ENCODE peak calls at places on chromosomes 4 and X, in five cellular contexts. One of them, this sample, is unnamed.
A peak's percentile ranks its signal among the peaks of the same experiment; 100 is the strongest.

GRCh38 chrX:22246620-22247019 is 26.1 kb upstream of the CBLL2 start:
- DNase-seq in keratinocyte: peak; percentile 77
- DNase-seq in RWPE2: no peak
- DNase-seq in cardiac fibroblast: peak; percentile 33
- DNase-seq in fibroblast of mammary gland: peak; percentile 5
- DNase-seq in this sample: no peak

GRCh38 chrX:72545990-72546389 is 26.7 kb downstream of the HDAC8 start:
- DNase-seq in fibroblast of mammary gland: peak; percentile 14
- DNase-seq in cardiac fibroblast: peak; percentile 9
- DNase-seq in keratinocyte: no peak
- DNase-seq in RWPE2: no peak
- DNase-seq in this sample: no peak

GRCh38 chr4:139692300-139693012 is 26.8 kb downstream of the MGST2 start:
- DNase-seq in RWPE2: no peak
- DNase-seq in cardiac fibroblast: no peak
- DNase-seq in fibroblast of mammary gland: no peak
- DNase-seq in keratinocyte: no peak
- DNase-seq in this sample: no peak

GRCh38 chr4:189090174-189090814 is 850.4 kb upstream of the FRG1 start:
- DNase-seq in RWPE2: no peak
- DNase-seq in fibroblast of mammary gland: peak; percentile 28
- DNase-seq in keratinocyte: no peak
- DNase-seq in cardiac fibroblast: peak; percentile 42
- DNase-seq in this sample: peak; percentile 42

GRCh38 chrX:147069926-147070325 is 255.4 kb upstream of the CXorf51A start:
- DNase-seq in cardiac fibroblast: peak; percentile 36
- DNase-seq in keratinocyte: no peak
- DNase-seq in RWPE2: no peak
- DNase-seq in fibroblast of mammary gland: peak; percentile 0
- DNase-seq in this sample: no peak

GRCh38 chrX:120840826-120841225 is 34.8 kb downstream of the CT47B1 start:
- DNase-seq in cardiac fibroblast: peak; percentile 78
- DNase-seq in RWPE2: no peak
- DNase-seq in fibroblast of mammary gland: peak; percentile 69
- DNase-seq in keratinocyte: no peak
- DNase-seq in this sample: peak; percentile 19

GRCh38 chrX:124829930-124830329 is 483.6 kb downstream of the SH2D1A start:
- DNase-seq in keratinocyte: no peak
- DNase-seq in fibroblast of mammary gland: no peak
- DNase-seq in RWPE2: no peak
- DNase-seq in cardiac fibroblast: no peak
- DNase-seq in this sample: no peak

GRCh38 chrX:111288841-111289240 is 18.6 kb upstream of the CAPN6 start:
- DNase-seq in fibroblast of mammary gland: no peak
- DNase-seq in cardiac fibroblast: no peak
- DNase-seq in RWPE2: no peak
- DNase-seq in keratinocyte: no peak
- DNase-seq in this sample: no peak

GRCh38 chr4:1012031-1012739 is 759 bp downstream of the FGFRL1 start:
- DNase-seq in keratinocyte: no peak
- DNase-seq in RWPE2: no peak
- DNase-seq in cardiac fibroblast: no peak
- DNase-seq in fibroblast of mammary gland: no peak
- DNase-seq in this sample: no peak

GRCh38 chr4:8586671-8587468 is 5.7 kb upstream of the CPZ start:
- DNase-seq in fibroblast of mammary gland: no peak
- DNase-seq in cardiac fibroblast: no peak
- DNase-seq in keratinocyte: no peak
- DNase-seq in RWPE2: peak; percentile 65
- DNase-seq in this sample: no peak

GRCh38 chr4:105088110-105088879 is 58.4 kb upstream of the TET2 start:
- DNase-seq in cardiac fibroblast: peak; percentile 88
- DNase-seq in RWPE2: no peak
- DNase-seq in keratinocyte: peak; percentile 41
- DNase-seq in fibroblast of mammary gland: peak; percentile 95
- DNase-seq in this sample: peak; percentile 95

GRCh38 chrX:13029831-13030771 is 14.3 kb downstream of the FAM9C start:
- DNase-seq in keratinocyte: no peak
- DNase-seq in RWPE2: no peak
- DNase-seq in cardiac fibroblast: peak; percentile 40
- DNase-seq in fibroblast of mammary gland: no peak
- DNase-seq in this sample: no peak

GRCh38 chr4:140266958-140267568 is 106.4 kb upstream of the SCOC start:
- DNase-seq in fibroblast of mammary gland: peak; percentile 77
- DNase-seq in RWPE2: no peak
- DNase-seq in cardiac fibroblast: peak; percentile 12
- DNase-seq in keratinocyte: no peak
- DNase-seq in this sample: no peak

GRCh38 chr4:32435320-32435719 is 1715.2 kb downstream of the PCDH7 start:
- DNase-seq in cardiac fibroblast: no peak
- DNase-seq in keratinocyte: no peak
- DNase-seq in fibroblast of mammary gland: no peak
- DNase-seq in RWPE2: no peak
- DNase-seq in this sample: no peak

GRCh38 chrX:1178580-1179057 is 33.8 kb downstream of the CRLF2 start:
- DNase-seq in cardiac fibroblast: peak; percentile 28
- DNase-seq in fibroblast of mammary gland: peak; percentile 8
- DNase-seq in RWPE2: no peak
- DNase-seq in keratinocyte: no peak
- DNase-seq in this sample: peak; percentile 10

GRCh38 chr4:152534541-152535231 is 1.2 kb downstream of the FBXW7 start:
- DNase-seq in cardiac fibroblast: peak; percentile 15
- DNase-seq in fibroblast of mammary gland: no peak
- DNase-seq in keratinocyte: no peak
- DNase-seq in RWPE2: no peak
- DNase-seq in this sample: peak; percentile 36

GRCh38 chrX:71285929-71286328 is 2.5 kb downstream of the NONO start:
- DNase-seq in cardiac fibroblast: no peak
- DNase-seq in fibroblast of mammary gland: no peak
- DNase-seq in keratinocyte: no peak
- DNase-seq in RWPE2: no peak
- DNase-seq in this sample: no peak
- H3K4me3 ChIP-seq in cardiac fibroblast: no peak overlapping the region
- H3K4me3 ChIP-seq in fibroblast of mammary gland: peak overlapping the region; percentile 76
- H3K4me3 ChIP-seq in keratinocyte: no peak overlapping the region
- H3K4me3 ChIP-seq in RWPE2: peak overlapping the region; percentile 48
- H3K4me3 ChIP-seq in this sample: peak overlapping the region; percentile 78

GRCh38 chrX:41781500-41781899 is 57.5 kb downstream of the GPR82 start:
- DNase-seq in keratinocyte: no peak
- DNase-seq in cardiac fibroblast: peak; percentile 60
- DNase-seq in RWPE2: no peak
- DNase-seq in fibroblast of mammary gland: peak; percentile 61
- DNase-seq in this sample: peak; percentile 56
- TF ChIP-seq CTCF in keratinocyte: peak; percentile 35
- TF ChIP-seq CTCF in cardiac fibroblast: peak; percentile 65
- TF ChIP-seq CTCF in RWPE2: peak; percentile 69
- TF ChIP-seq CTCF in fibroblast of mammary gland: peak; percentile 86
- TF ChIP-seq CTCF in this sample: peak; percentile 69

GRCh38 chr4:5052424-5052702 is 1.1 kb downstream of the STK32B start:
- DNase-seq in keratinocyte: no peak
- DNase-seq in cardiac fibroblast: no peak
- DNase-seq in fibroblast of mammary gland: no peak
- DNase-seq in RWPE2: no peak
- DNase-seq in this sample: no peak

GRCh38 chr4:5050520-5050955 is 742 bp upstream of the STK32B start:
- DNase-seq in keratinocyte: peak; percentile 36
- DNase-seq in cardiac fibroblast: peak; percentile 75
- DNase-seq in RWPE2: peak; percentile 72
- DNase-seq in fibroblast of mammary gland: peak; percentile 77
- DNase-seq in this sample: peak; percentile 81

GRCh38 chr4:5052726-5053425 is 1.6 kb downstream of the STK32B start:
- DNase-seq in keratinocyte: no peak
- DNase-seq in RWPE2: no peak
- DNase-seq in fibroblast of mammary gland: no peak
- DNase-seq in cardiac fibroblast: no peak
- DNase-seq in this sample: no peak

GRCh38 chr4:5051210-5051691 is at the start of gene STK32B:
- DNase-seq in keratinocyte: no peak
- DNase-seq in RWPE2: peak; percentile 69
- DNase-seq in fibroblast of mammary gland: peak; percentile 64
- DNase-seq in cardiac fibroblast: peak; percentile 67
- DNase-seq in this sample: peak; percentile 74

DNA sequence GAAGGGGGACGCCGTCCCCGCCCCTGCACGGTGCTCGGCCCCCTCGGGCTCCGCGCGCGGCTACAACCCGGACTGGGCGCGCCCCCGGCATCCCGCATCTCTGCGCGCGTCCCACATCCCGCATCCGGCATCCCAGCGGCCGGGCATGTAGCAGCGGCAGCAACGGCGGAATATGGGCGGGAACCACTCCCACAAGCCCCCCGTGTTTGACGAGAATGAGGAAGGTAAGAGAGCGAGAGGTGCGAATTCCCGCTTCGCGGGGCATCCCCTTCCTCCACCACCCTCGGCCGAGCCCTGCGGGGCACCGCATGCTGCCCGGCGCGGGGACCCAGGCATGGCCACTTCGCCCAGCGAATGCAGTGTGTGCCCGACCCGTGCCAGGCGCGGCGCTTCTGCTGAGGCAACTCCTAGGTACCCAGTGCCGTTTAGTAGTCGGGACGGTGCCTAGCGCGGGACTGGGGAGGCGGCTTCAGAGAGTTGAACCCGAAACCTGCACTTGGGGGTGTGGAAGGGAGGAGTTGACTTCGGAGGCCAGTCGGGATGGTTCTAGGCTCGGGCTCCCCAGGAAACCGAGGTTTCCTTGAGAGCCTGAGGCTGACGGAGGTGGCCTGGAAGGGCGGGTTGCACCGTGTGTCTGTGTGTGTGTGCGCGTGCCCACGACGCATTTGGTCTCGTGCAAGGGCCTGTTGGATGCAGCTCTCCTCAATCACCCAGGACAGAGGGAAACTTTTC is 578 bp downstream of the STK32B start:
- DNase-seq in fibroblast of mammary gland: no peak
- DNase-seq in keratinocyte: no peak
- DNase-seq in RWPE2: no peak
- DNase-seq in cardiac fibroblast: no peak
- DNase-seq in this sample: no peak
- H3K4me3 ChIP-seq in fibroblast of mammary gland: peak overlapping the region; percentile 41
- H3K4me3 ChIP-seq in keratinocyte: peak overlapping the region; percentile 48
- H3K4me3 ChIP-seq in RWPE2: peak overlapping the region; percentile 18
- H3K4me3 ChIP-seq in cardiac fibroblast: peak overlapping the region; percentile 45
- H3K4me3 ChIP-seq in this sample: peak overlapping the region; percentile 58

GRCh38 chr4:77432702-77433101 is 172.9 kb upstream of the CXCL13 start:
- DNase-seq in fibroblast of mammary gland: no peak
- DNase-seq in RWPE2: no peak
- DNase-seq in keratinocyte: no peak
- DNase-seq in cardiac fibroblast: peak; percentile 6
- DNase-seq in this sample: no peak
- TF ChIP-seq CTCF in fibroblast of mammary gland: peak; percentile 26
- TF ChIP-seq CTCF in RWPE2: no peak
- TF ChIP-seq CTCF in keratinocyte: no peak
- TF ChIP-seq CTCF in cardiac fibroblast: no peak
- TF ChIP-seq CTCF in this sample: no peak

GRCh38 chrX:153726286-153727107 is 1.8 kb downstream of the ABCD1 start:
- DNase-seq in cardiac fibroblast: peak; percentile 51
- DNase-seq in RWPE2: no peak
- DNase-seq in keratinocyte: no peak
- DNase-seq in fibroblast of mammary gland: peak; percentile 64
- DNase-seq in this sample: peak; percentile 72
- H3K4me3 ChIP-seq in cardiac fibroblast: no peak overlapping the region
- H3K4me3 ChIP-seq in RWPE2: no peak overlapping the region
- H3K4me3 ChIP-seq in keratinocyte: peak overlapping the region; percentile 6
- H3K4me3 ChIP-seq in fibroblast of mammary gland: no peak overlapping the region
- H3K4me3 ChIP-seq in this sample: peak overlapping the region; percentile 37

DNA sequence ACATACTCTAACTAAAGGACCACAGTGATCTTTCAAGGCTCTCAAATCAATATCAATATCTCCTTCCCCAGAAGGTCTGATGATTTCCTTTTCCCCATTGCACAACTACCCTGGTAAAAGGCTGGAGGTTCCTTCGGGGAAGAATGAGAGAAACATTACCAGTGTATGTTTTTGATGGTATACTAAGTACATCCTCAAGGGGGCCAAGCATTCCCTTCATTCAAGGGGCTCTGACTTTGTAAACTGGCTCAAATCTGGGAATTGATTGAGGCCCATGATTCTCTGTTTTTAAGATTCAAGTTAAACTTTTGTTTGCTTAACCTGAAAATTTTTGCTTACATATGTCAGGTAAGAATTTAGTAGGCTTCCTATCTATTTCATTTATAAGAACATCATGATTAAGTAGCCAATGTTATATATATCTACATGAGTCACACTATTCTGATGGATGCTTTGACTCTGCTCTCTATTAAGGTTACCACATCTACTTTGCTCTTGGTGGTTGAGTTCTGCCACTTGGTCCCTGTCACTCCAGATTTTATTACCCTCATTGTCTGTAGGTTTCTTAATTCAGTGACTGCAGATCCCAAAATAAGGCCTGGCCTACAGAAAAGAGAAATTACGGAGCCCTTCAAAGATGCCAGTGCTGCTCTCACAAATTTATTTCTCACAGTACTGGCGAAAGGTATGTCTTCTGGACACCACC is 16.4 kb upstream of the GUCY1B1 start:
- DNase-seq in keratinocyte: no peak
- DNase-seq in fibroblast of mammary gland: peak; percentile 15
- DNase-seq in RWPE2: no peak
- DNase-seq in cardiac fibroblast: no peak
- DNase-seq in this sample: no peak
- TF ChIP-seq CTCF in keratinocyte: no peak
- TF ChIP-seq CTCF in fibroblast of mammary gland: peak; percentile 33
- TF ChIP-seq CTCF in RWPE2: no peak
- TF ChIP-seq CTCF in cardiac fibroblast: peak; percentile 7
- TF ChIP-seq CTCF in this sample: peak; percentile 25

GRCh38 chr4:43130228-43131021 is 237.9 kb downstream of the GRXCR1 start:
- DNase-seq in keratinocyte: no peak
- DNase-seq in fibroblast of mammary gland: no peak
- DNase-seq in RWPE2: no peak
- DNase-seq in cardiac fibroblast: no peak
- DNase-seq in this sample: no peak

GRCh38 chr4:43133566-43133965 is 241.1 kb downstream of the GRXCR1 start:
- DNase-seq in keratinocyte: no peak
- DNase-seq in cardiac fibroblast: no peak
- DNase-seq in fibroblast of mammary gland: no peak
- DNase-seq in RWPE2: no peak
- DNase-seq in this sample: no peak

GRCh38 chr4:43136752-43137151 is 244.2 kb downstream of the GRXCR1 start:
- DNase-seq in keratinocyte: no peak
- DNase-seq in RWPE2: no peak
- DNase-seq in fibroblast of mammary gland: no peak
- DNase-seq in cardiac fibroblast: no peak
- DNase-seq in this sample: no peak

GRCh38 chr4:43126595-43126994 is 234.1 kb downstream of the GRXCR1 start:
- DNase-seq in fibroblast of mammary gland: peak; percentile 2
- DNase-seq in RWPE2: no peak
- DNase-seq in keratinocyte: no peak
- DNase-seq in cardiac fibroblast: no peak
- DNase-seq in this sample: no peak

DNA sequence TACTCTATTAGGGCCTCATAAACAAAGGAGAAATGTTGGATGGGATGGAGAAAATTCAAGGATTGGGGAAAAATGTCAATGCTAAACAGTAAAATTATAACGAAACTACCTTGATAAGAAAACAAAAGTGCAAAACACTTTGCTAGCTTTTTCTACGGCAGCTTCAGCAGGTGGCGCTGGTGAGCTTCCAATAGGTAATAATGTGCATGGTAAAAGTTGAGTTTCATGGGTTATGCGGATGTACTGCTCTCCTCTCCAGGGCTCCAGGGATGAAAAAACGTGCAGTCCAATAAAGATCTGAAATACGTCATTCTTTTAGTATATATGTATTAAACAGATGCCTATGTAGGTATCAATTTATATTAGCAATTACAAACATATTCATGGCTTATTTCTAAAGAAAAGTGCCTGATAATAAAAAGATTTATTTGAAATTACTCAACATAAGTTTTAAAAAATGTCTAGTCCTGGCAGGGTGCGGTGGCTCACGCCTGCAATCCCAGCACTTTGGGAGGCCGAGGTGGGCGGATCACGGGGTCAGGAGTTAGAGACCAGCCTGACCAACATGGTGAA is 239.6 kb downstream of the GRXCR1 start:
- DNase-seq in cardiac fibroblast: peak; percentile 73
- DNase-seq in keratinocyte: no peak
- DNase-seq in RWPE2: no peak
- DNase-seq in fibroblast of mammary gland: peak; percentile 79
- DNase-seq in this sample: peak; percentile 79
- H3K4me3 ChIP-seq in cardiac fibroblast: no peak overlapping the region
- H3K4me3 ChIP-seq in keratinocyte: no peak overlapping the region
- H3K4me3 ChIP-seq in RWPE2: no peak overlapping the region
- H3K4me3 ChIP-seq in fibroblast of mammary gland: no peak overlapping the region
- H3K4me3 ChIP-seq in this sample: no peak overlapping the region